ENCODE peak calls at places on chromosomes 13 and 19, in four cellular contexts. Z is HCEC 1CT, G is fibroblast of lung, X is activated gamma-delta T cell. F is an unnamed sample.

GRCh38 chr13:91358384-91358776 is 10.9 kb downstream of the MIR17HG start:
- DNase-seq in Z (no peak), G (no peak), X (no peak), F (no peak)

GRCh38 chr19:6720369-6721112 is at the start of gene C3:
- DNase-seq in Z (peak; percentile 85), G (peak; percentile 36), X (no peak), F (peak; percentile 49)

GRCh38 chr19:3142292-3142670 is 6.4 kb downstream of the GNA15 start:
- DNase-seq in Z (peak; percentile 95), G (peak; percentile 77), X (no peak), F (peak; percentile 88)

GRCh38 chr19:19348266-19348665 is 27.6 kb downstream of the MAU2 start:
- DNase-seq in Z (no peak), G (no peak), X (no peak), F (no peak)

GRCh38 chr13:86737334-86737932 is 933.7 kb upstream of the SLITRK5 start:
- DNase-seq in Z (no peak), G (no peak), X (no peak), F (no peak)

GRCh38 chr13:110676511-110677204 is 29.3 kb downstream of the CARS2 start:
- DNase-seq in Z (no peak), G (no peak), X (no peak), F (no peak)

GRCh38 chr13:39410089-39410901 is 192.7 kb downstream of the LHFPL6 start:
- DNase-seq in Z (peak; percentile 25), G (peak; percentile 68), X (no peak), F (peak; percentile 32)

GRCh38 chr19:40776966-40777794 is 867 bp upstream of the RAB4B start:
- DNase-seq in Z (peak; percentile 83), G (peak; percentile 92), X (no peak), F (peak; percentile 85)

GRCh38 chr19:1746401-1747284 is 6.7 kb upstream of the ONECUT3 start:
- DNase-seq in Z (peak; percentile 71), G (no peak), X (no peak), F (no peak)